ENCODE peak calls at places on chromosomes 11 and 22, in ten cellular contexts. J is IMR-90, W is HCT116, O is H9, A is hepatocyte, Y is astrocyte, U is mammary epithelial cell, P is body of pancreas, C is mucosa of descending colon, T is upper lobe of right lung. L is an unnamed sample.
A peak's percentile ranks its signal among the peaks of the same experiment; 100 is the strongest.

GRCh38 chr11:118998822-118999221 is 884 bp downstream of the CENATAC start:
- DNase-seq in P (no peak), Y (peak; percentile 83), J (peak; percentile 72), T (no peak), C (no peak), W (peak; percentile 74), U (peak; percentile 80), O (peak; percentile 66), A (peak; percentile 75), L (no peak)

GRCh38 chr22:20498913-20499312 is 3.3 kb upstream of the KLHL22 start:
- DNase-seq in J (no peak), Y (no peak), T (no peak), U (peak; percentile 14), O (no peak), C (no peak), P (no peak), W (no peak), A (no peak), L (no peak)

GRCh38 chr11:88064097-88064705 is 111.0 kb downstream of the RAB38 start:
- DNase-seq in J (no peak), P (no peak), C (no peak), A (no peak), O (no peak), T (no peak), Y (no peak), U (no peak), W (no peak), L (no peak)

GRCh38 chr11:57639321-57640067 is 10.2 kb downstream of the YPEL4 start:
- DNase-seq in Y (peak; percentile 51), C (no peak), U (no peak), A (peak; percentile 86), T (no peak), W (no peak), P (no peak), O (peak; percentile 100), J (peak; percentile 57), L (no peak)

GRCh38 chr11:69293819-69294505 is at the start of gene MYEOV:
- DNase-seq in C (peak; percentile 82), W (peak; percentile 88), Y (no peak), U (peak; percentile 59), T (peak; percentile 80), A (no peak), J (no peak), P (no peak), O (peak; percentile 89), L (no peak)

GRCh38 chr11:5280582-5281102 is 10.9 kb upstream of the HBE1 start:
- DNase-seq in T (no peak), O (peak; percentile 69), J (peak; percentile 100), P (no peak), U (peak; percentile 98), W (peak; percentile 97), Y (peak; percentile 97), C (peak; percentile 13), A (peak; percentile 74), L (peak; percentile 69)

GRCh38 chr11:2794947-2795346 is 90.6 kb downstream of the CDKN1C start:
- DNase-seq in C (no peak), P (peak; percentile 15), T (peak; percentile 46), W (no peak), O (no peak), Y (no peak), J (no peak), U (no peak), A (no peak), L (peak; percentile 25)

GRCh38 chr11:774873-775592 is 2.3 kb downstream of the GATD1 start:
- DNase-seq in A (peak; percentile 20), Y (peak; percentile 37), J (peak; percentile 33), W (no peak), C (no peak), T (peak; percentile 64), U (peak; percentile 64), O (peak; percentile 33), P (peak; percentile 15), L (peak; percentile 33)

GRCh38 chr11:18578975-18579598 is 9.4 kb downstream of the UEVLD start:
- DNase-seq in Y (no peak), U (no peak), T (no peak), A (peak; percentile 63), W (no peak), O (no peak), C (peak; percentile 86), J (no peak), P (no peak), L (no peak)

GRCh38 chr11:1078191-1078601 is 3.5 kb downstream of the MUC2 start:
- DNase-seq in J (no peak), A (no peak), Y (no peak), U (no peak), C (no peak), T (peak; percentile 58), W (no peak), P (peak; percentile 10), O (peak; percentile 33), L (no peak)

GRCh38 chr22:23278883-23279675 is 98.8 kb downstream of the BCR start:
- DNase-seq in Y (peak; percentile 39), C (peak; percentile 85), T (peak; percentile 84), P (peak; percentile 91), A (no peak), W (no peak), J (no peak), O (no peak), U (peak; percentile 94), L (no peak)

GRCh38 chr11:100851129-100851528 is 164.0 kb downstream of the ARHGAP42 start:
- DNase-seq in P (no peak), O (no peak), Y (peak; percentile 45), W (peak; percentile 41), C (no peak), U (peak; percentile 48), T (no peak), A (no peak), J (peak; percentile 82), L (no peak)

GRCh38 chr22:32837803-32838202 is 36.3 kb downstream of the TIMP3 start:
- DNase-seq in C (no peak), O (no peak), U (no peak), T (no peak), P (no peak), Y (no peak), J (no peak), W (no peak), A (no peak), L (no peak)

GRCh38 chr11:75259711-75260110 is 19.1 kb downstream of the TPBGL start:
- DNase-seq in O (peak; percentile 27), P (no peak), J (no peak), A (no peak), T (peak; percentile 31), U (no peak), W (no peak), C (no peak), Y (no peak), L (peak; percentile 2)

GRCh38 chr11:117717485-117718314 is 79.3 kb downstream of the DSCAML1 start:
- DNase-seq in W (no peak), U (no peak), P (peak; percentile 69), O (peak; percentile 61), T (peak; percentile 82), J (no peak), C (peak; percentile 49), A (peak; percentile 69), Y (no peak), L (no peak)

DNA sequence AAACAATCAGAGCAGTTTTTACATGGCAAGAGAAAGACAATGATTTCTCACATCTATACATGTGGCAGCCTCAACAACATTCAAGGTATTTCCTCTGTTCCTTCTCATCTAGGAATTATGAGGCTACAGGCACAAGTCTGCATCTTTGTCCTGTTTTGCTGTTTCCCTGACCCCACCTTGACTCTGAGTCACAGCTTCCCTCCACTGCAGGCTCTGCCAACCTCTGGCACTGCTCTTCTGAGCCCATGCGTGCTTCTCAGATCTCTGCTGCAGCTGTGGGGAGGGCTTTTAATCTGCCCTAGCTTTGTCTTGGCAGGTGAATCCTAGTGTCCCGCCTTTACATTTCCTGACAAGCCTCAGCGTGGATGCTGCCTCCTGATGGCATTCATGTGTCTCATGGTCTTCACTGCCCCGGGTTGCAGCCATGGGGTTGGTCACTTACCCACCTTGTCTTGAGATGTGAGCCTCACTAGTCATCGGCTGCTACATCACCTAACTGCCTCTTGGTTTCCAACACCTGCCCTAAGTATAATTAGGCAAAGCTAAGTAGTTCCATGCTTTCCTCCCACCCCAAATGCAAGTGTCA is 578.5 kb downstream of the TBC1D22A start:
- DNase-seq in A (no peak), O (no peak), P (no peak), U (no peak), W (no peak), Y (no peak), T (no peak), C (no peak), J (no peak), L (no peak)
- H3K9me3 ChIP-seq in A (no peaks in the 10 kb centered on the region), O (peaks cover 80% of the 10 kb centered on the region), P (no peaks in the 10 kb centered on the region), U (peaks cover 29% of the 10 kb centered on the region), W (no peaks in the 10 kb centered on the region), Y (no peaks in the 10 kb centered on the region), T (no peaks in the 10 kb centered on the region), C (no peaks in the 10 kb centered on the region), J (peaks cover 7% of the 10 kb centered on the region), L (no peaks in the 10 kb centered on the region)

GRCh38 chr11:86408845-86409244 is 34.2 kb downstream of the CCDC81 start:
- DNase-seq in T (no peak), U (no peak), J (no peak), P (no peak), Y (no peak), A (no peak), W (no peak), C (no peak), O (no peak), L (no peak)
- TF ChIP-seq CTCF in T (no peak), U (peak; percentile 26), J (peak; percentile 45), P (no peak), Y (peak; percentile 31), A (no peak), W (peak; percentile 49), C (no peak), O (peak; percentile 57), L (no peak)

DNA sequence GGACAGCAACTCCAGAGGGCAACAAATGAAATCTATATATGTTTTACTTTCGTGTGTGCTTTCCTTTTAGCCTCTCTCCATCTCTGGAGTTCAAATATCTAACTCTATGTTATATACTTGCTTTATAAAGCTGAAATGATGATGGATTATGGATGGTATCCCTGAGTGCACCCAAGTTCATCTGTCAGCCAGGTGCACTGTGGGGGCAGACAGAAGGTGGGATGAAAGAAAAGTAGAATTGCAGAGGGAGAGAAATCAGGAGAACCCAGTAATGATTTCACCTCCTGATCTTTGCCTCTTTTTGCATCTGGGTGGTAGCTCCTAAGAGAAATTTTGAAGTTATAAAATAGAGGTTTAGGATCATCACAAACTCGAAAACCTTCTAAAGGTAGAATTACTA is 2.4 kb downstream of the MUC15 start:
- DNase-seq in C (no peak), W (no peak), P (no peak), U (no peak), T (no peak), A (no peak), J (no peak), Y (no peak), O (no peak), L (no peak)
- H3K9me3 ChIP-seq in C (no peaks in the 10 kb centered on the region), W (peaks cover 5% of the 10 kb centered on the region), P (no peaks in the 10 kb centered on the region), U (no peaks in the 10 kb centered on the region), T (no peaks in the 10 kb centered on the region), A (no peaks in the 10 kb centered on the region), J (no peaks in the 10 kb centered on the region), Y (no peaks in the 10 kb centered on the region), O (no peaks in the 10 kb centered on the region), L (no peaks in the 10 kb centered on the region)

DNA sequence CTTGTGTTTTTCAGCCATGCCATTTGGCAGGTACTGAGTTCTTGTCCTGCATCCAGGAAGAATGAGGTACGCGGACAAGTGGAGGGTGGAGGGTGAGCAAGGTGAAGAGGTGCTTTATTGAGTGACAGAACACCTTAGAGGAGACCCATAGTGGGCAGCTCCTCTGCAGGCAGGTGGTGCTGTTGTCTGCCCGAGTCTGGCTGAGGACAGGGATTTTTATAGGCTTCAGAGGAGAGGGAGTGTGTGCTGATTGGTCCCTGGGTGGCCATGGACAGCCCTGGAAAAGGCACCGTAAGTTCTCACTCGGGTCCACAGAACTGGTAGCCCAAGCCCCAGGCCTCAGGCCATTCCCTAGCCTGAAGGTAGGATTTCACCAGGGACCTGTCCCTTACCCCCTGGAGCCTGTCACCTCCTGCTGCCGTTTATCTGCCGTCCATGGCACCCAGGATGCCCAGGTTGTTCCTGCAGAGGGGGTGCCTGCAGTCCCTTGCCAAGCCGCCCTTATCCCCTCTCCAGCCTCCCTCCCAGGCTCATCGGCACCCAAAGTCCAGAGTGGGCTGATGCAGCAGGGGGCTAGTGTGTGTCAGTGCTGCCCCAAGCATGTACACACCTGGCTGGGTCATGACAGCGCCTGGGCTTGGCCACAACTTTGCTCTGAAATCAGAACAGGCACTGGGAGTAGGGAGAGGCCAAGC is 213.6 kb downstream of the LRRC4C start:
- DNase-seq in P (no peak), U (no peak), J (no peak), C (no peak), O (peak; percentile 57), Y (no peak), A (no peak), T (peak; percentile 44), W (no peak), L (no peak)
- TF ChIP-seq CTCF in P (no peak), U (no peak), J (no peak), C (no peak), O (peak; percentile 52), Y (no peak), A (peak; percentile 5), T (no peak), W (no peak), L (no peak)

L was measured in ovary.